ENCODE peak calls at places on chromosomes 16 and 17, in nine cellular contexts. R is Ammon's horn, F is thoracic aorta, M is HuH-7, X is ecto neural progenitor cell, Z is T-helper 2 cell, S is cardiac fibroblast, K is amniotic stem cell, O is astrocyte of the cerebellum. I is an unnamed sample.

GRCh38 chr17:50195196-50195865 is 6.1 kb downstream of the COL1A1 start:
- DNase-seq in F (no peak), O (no peak), M (no peak), K (no peak), X (no peak), Z (no peak), R (no peak), S (peak; percentile 68), I (no peak)

GRCh38 chr17:7293821-7294613 is 422 bp downstream of the YBX2 start:
- DNase-seq in O (no peak), Z (no peak), S (no peak), K (no peak), R (no peak), X (peak; percentile 79), F (no peak), M (no peak), I (no peak)

GRCh38 chr16:48687421-48688038 is 77.5 kb upstream of the N4BP1 start:
- DNase-seq in Z (no peak), X (peak; percentile 68), M (peak; percentile 47), S (peak; percentile 79), K (peak; percentile 50), R (peak; percentile 69), F (no peak), O (peak; percentile 39), I (peak; percentile 24)

GRCh38 chr16:81212830-81213465 is 25.5 kb upstream of the BCO1 start:
- DNase-seq in X (no peak), R (no peak), Z (no peak), K (no peak), O (no peak), S (no peak), M (peak; percentile 38), F (no peak), I (no peak)

GRCh38 chr16:56614549-56614991 is 6.2 kb downstream of the MT2A start:
- DNase-seq in S (peak; percentile 82), F (no peak), R (no peak), O (peak; percentile 66), K (no peak), Z (no peak), M (no peak), X (no peak), I (no peak)

GRCh38 chr17:33377837-33378236 is 84.7 kb upstream of the ASIC2 start:
- DNase-seq in X (no peak), S (no peak), K (no peak), F (no peak), R (no peak), M (no peak), O (no peak), Z (no peak), I (no peak)

GRCh38 chr17:80063815-80064585 is 27.6 kb downstream of the CCDC40 start:
- DNase-seq in R (peak; percentile 62), O (peak; percentile 9), S (peak; percentile 81), M (no peak), F (peak; percentile 20), X (no peak), Z (no peak), K (no peak), I (peak; percentile 23)

GRCh38 chr16:7744546-7745294 is 412.1 kb downstream of the RBFOX1 start:
- DNase-seq in R (peak; percentile 77), X (no peak), K (no peak), F (no peak), S (no peak), Z (no peak), M (no peak), O (no peak), I (no peak)

GRCh38 chr17:48127371-48128051 is 19.9 kb downstream of the SNX11 start:
- DNase-seq in S (peak; percentile 33), M (no peak), X (no peak), O (no peak), F (no peak), K (no peak), R (peak; percentile 35), Z (no peak), I (no peak)

GRCh38 chr16:47258874-47259461 is 115.2 kb upstream of the NETO2 start:
- DNase-seq in X (no peak), O (no peak), R (no peak), M (peak; percentile 10), S (peak; percentile 52), K (no peak), Z (no peak), F (no peak), I (no peak)

GRCh38 chr17:68909066-68909465 is 46.1 kb downstream of the ABCA8 start:
- DNase-seq in O (peak; percentile 74), S (peak; percentile 92), Z (no peak), R (peak; percentile 46), K (peak; percentile 79), M (no peak), X (no peak), F (no peak), I (peak; percentile 86)

GRCh38 chr17:10772425-10773380 is 31.2 kb downstream of the TMEM238L start:
- DNase-seq in K (no peak), M (no peak), O (no peak), X (peak; percentile 74), F (no peak), S (peak; percentile 28), Z (no peak), R (peak; percentile 42), I (no peak)